ENCODE peak calls at places on chromosomes 16 and 17, in four cellular contexts. R is osteocyte, Z is GM23338, Y is esophagus squamous epithelium. F is an unnamed sample.

GRCh38 chr17:72514888-72515287 is 394.1 kb downstream of the SOX9 start:
- DNase-seq in R (no peak), Z (no peak), Y (no peak), F (no peak)

GRCh38 chr16:52446076-52446475 is 100.9 kb downstream of the TOX3 start:
- DNase-seq in R (no peak), Z (no peak), Y (no peak), F (no peak)

GRCh38 chr17:40646791-40647548 is 648 bp downstream of the SMARCE1 start:
- DNase-seq in R (no peak), Z (peak), Y (no peak), F (peak)

GRCh38 chr17:45146616-45147101 is 1.6 kb upstream of the HEXIM1 start:
- DNase-seq in R (no peak), Z (no peak), Y (no peak), F (no peak)

GRCh38 chr17:58913971-58914769 is 158.5 kb downstream of the PPM1E start:
- DNase-seq in R (no peak), Z (no peak), Y (no peak), F (no peak)

GRCh38 chr16:117381-118365 is 20.8 kb downstream of the NPRL3 start:
- DNase-seq in R (peak), Z (peak), Y (no peak), F (peak)

GRCh38 chr17:58325289-58325726 is 3.3 kb downstream of the TSPOAP1 start:
- DNase-seq in R (no peak), Z (peak), Y (no peak), F (peak)

GRCh38 chr16:83888672-83889044 is 10.3 kb upstream of the MLYCD start:
- DNase-seq in R (no peak), Z (no peak), Y (no peak), F (no peak)

GRCh38 chr16:47358816-47359215 is 102.0 kb downstream of the ITFG1 start:
- DNase-seq in R (no peak), Z (no peak), Y (no peak), F (no peak)

GRCh38 chr17:15456972-15457722 is 10.3 kb downstream of the CDRT4 start:
- DNase-seq in R (peak), Z (no peak), Y (no peak), F (no peak)

GRCh38 chr17:50027639-50028206 is 28.2 kb upstream of the ITGA3 start:
- DNase-seq in R (peak), Z (peak), Y (no peak), F (no peak)

GRCh38 chr16:4369006-4369766 is 2.5 kb upstream of the VASN start:
- DNase-seq in R (no peak), Z (no peak), Y (no peak), F (no peak)

GRCh38 chr17:42484304-42484703 is 25.6 kb downstream of the ATP6V0A1 start:
- DNase-seq in R (no peak), Z (no peak), Y (no peak), F (no peak)

GRCh38 chr16:58451263-58451662 is 48.7 kb upstream of the NDRG4 start:
- DNase-seq in R (no peak), Z (no peak), Y (no peak), F (peak)

GRCh38 chr16:23509441-23509754 is 896 bp downstream of the GGA2 start:
- DNase-seq in R (no peak), Z (no peak), Y (no peak), F (no peak)

GRCh38 chr17:67610061-67610460 is 107.7 kb upstream of the NOL11 start:
- DNase-seq in R (no peak), Z (peak), Y (no peak), F (no peak)

GRCh38 chr17:39225974-39226683 is 384 bp upstream of the STAC2 start:
- DNase-seq in R (no peak), Z (peak), Y (no peak), F (peak)

GRCh38 chr16:14505846-14506245 is 124.2 kb downstream of the PARN start:
- DNase-seq in R (no peak), Z (no peak), Y (no peak), F (no peak)

GRCh38 chr17:58330544-58330996 is 2.0 kb upstream of the TSPOAP1 start:
- DNase-seq in R (no peak), Z (no peak), Y (no peak), F (no peak)

GRCh38 chr17:6786618-6787017 is 10.6 kb downstream of the FBXO39 start:
- DNase-seq in R (no peak), Z (no peak), Y (no peak), F (no peak)
- TF ChIP-seq CTCF in R (no peak), Z (no peak), Y (peak), F (no peak)

GRCh38 chr17:31549525-31550388 is 158.3 kb downstream of the RAB11FIP4 start:
- DNase-seq in R (peak), Z (peak), Y (peak), F (peak)
- TF ChIP-seq CTCF in R (no peak), Z (no peak), Y (no peak), F (no peak)

GRCh38 chr17:7058831-7059447 is 15.0 kb upstream of the SLC16A11 start:
- DNase-seq in R (no peak), Z (no peak), Y (no peak), F (no peak)
- TF ChIP-seq CTCF in R (no peak), Z (no peak), Y (no peak), F (no peak)

DNA sequence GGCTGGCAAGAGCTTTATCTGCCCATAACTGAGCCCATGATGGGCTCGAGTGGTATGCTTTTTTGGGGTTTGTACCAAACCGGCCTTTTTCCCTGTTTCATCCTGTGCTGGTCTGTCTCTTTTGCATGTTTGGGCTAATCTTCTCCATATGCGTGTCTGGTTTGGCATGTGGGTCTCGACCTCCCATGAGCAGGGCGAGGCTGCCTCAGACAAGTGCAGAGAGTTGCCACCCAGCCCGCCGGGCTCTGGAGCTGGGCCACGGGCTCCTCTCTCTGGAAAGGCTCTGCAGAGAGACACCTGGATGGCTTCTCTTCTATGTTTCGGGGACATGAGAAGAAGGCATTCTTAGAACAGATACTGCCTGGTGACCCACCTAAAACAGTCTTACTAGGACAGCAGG is 67.8 kb upstream of the TBX2 start:
- DNase-seq in R (no peak), Z (no peak), Y (no peak), F (no peak)
- TF ChIP-seq CTCF in R (no peak), Z (no peak), Y (no peak), F (no peak)

GRCh38 chr16:88633684-88634140 is 4.7 kb upstream of the IL17C start:
- DNase-seq in R (no peak), Z (peak), Y (no peak), F (peak)
- TF ChIP-seq CTCF in R (peak), Z (peak), Y (no peak), F (peak)

GRCh38 chr16:56212144-56212543 is 20.9 kb downstream of the GNAO1 start:
- DNase-seq in R (no peak), Z (no peak), Y (no peak), F (no peak)
- TF ChIP-seq CTCF in R (no peak), Z (no peak), Y (no peak), F (no peak)